ENCODE peak calls at places on chromosomes 4 and X, in eight cellular contexts. S, H, X, F, V, M, Q and Y are unnamed samples.

GRCh38 chr4:113349400-113349799 is 299.9 kb downstream of the ANK2 start:
- DNase-seq in F (no peak), Q (no peak), X (no peak), V (no peak), H (no peak), M (no peak), S (peak; percentile 77), Y (no peak)

GRCh38 chr4:56130609-56131150 is 181.9 kb downstream of the CEP135 start:
- DNase-seq in M (no peak), Q (no peak), H (no peak), V (no peak), F (no peak), X (no peak), S (no peak), Y (no peak)

GRCh38 chr4:151804821-151805220 is 44.0 kb upstream of the GATB start:
- DNase-seq in X (no peak), F (no peak), V (no peak), M (no peak), Q (no peak), S (no peak), H (no peak), Y (no peak)

GRCh38 chr4:106893903-106894302 is 142.2 kb downstream of the DKK2 start:
- DNase-seq in V (no peak), M (no peak), S (no peak), F (no peak), H (no peak), X (no peak), Q (no peak), Y (no peak)

GRCh38 chr4:945274-946102 is 13.2 kb downstream of the TMEM175 start:
- DNase-seq in F (no peak), X (no peak), Q (no peak), H (no peak), S (no peak), V (no peak), M (no peak), Y (no peak)

GRCh38 chr4:1862961-1863296 is 7.0 kb upstream of the LETM1 start:
- DNase-seq in X (no peak), H (no peak), S (no peak), M (no peak), V (no peak), F (no peak), Q (no peak), Y (no peak)

GRCh38 chr4:105845559-105845958 is 49.7 kb upstream of the NPNT start:
- DNase-seq in V (no peak), S (no peak), F (no peak), X (no peak), M (no peak), Q (no peak), H (no peak), Y (no peak)

GRCh38 chr4:8402640-8403039 is 37.9 kb downstream of the ACOX3 start:
- DNase-seq in S (peak; percentile 62), F (no peak), V (no peak), M (no peak), Q (no peak), H (no peak), X (no peak), Y (no peak)

GRCh38 chrX:9342581-9343051 is 122.2 kb upstream of the TBL1X start:
- DNase-seq in F (peak; percentile 61), S (peak; percentile 77), Q (no peak), H (peak; percentile 83), V (no peak), M (peak; percentile 60), X (peak; percentile 85), Y (peak; percentile 41)

GRCh38 chrX:109841869-109842579 is 109.0 kb upstream of the ACSL4 start:
- DNase-seq in H (no peak), Q (no peak), M (no peak), F (no peak), X (no peak), V (no peak), S (peak; percentile 32), Y (no peak)

GRCh38 chr4:86543560-86544312 is 50.4 kb upstream of the PTPN13 start:
- DNase-seq in F (no peak), X (no peak), M (no peak), Q (no peak), S (no peak), H (no peak), V (no peak), Y (no peak)

GRCh38 chrX:57595381-57595811 is 3.6 kb downstream of the ZXDB start:
- DNase-seq in S (peak; percentile 66), M (no peak), Q (peak; percentile 44), H (no peak), F (no peak), X (no peak), V (no peak), Y (no peak)

GRCh38 chr4:54172156-54172555 is 56.9 kb upstream of the PDGFRA start:
- DNase-seq in H (no peak), Q (no peak), V (no peak), S (no peak), X (no peak), F (no peak), M (no peak), Y (no peak)

GRCh38 chrX:38882894-38883620 is 81.8 kb downstream of the MID1IP1 start:
- DNase-seq in H (peak; percentile 36), F (no peak), M (no peak), X (no peak), S (peak; percentile 82), V (no peak), Q (peak; percentile 71), Y (no peak)

GRCh38 chr4:174199735-174200134 is 83.7 kb downstream of the FBXO8 start:
- DNase-seq in V (no peak), H (no peak), Q (no peak), F (no peak), M (no peak), S (no peak), X (no peak), Y (no peak)

GRCh38 chrX:69232945-69233344 is 67.7 kb upstream of the PJA1 start:
- DNase-seq in H (no peak), F (no peak), X (no peak), M (no peak), Q (no peak), V (no peak), S (no peak), Y (no peak)

GRCh38 chrX:95290455-95290854 is 1394.2 kb upstream of the DIAPH2 start:
- DNase-seq in X (peak; percentile 62), M (no peak), H (no peak), Q (no peak), F (no peak), S (no peak), V (no peak), Y (no peak)

GRCh38 chr4:121943941-121944340 is 7.9 kb downstream of the TRPC3 start:
- DNase-seq in Q (no peak), V (no peak), H (no peak), M (peak; percentile 73), S (no peak), X (peak; percentile 58), F (no peak), Y (no peak)

GRCh38 chr4:6200011-6200921 is at the start of gene JAKMIP1:
- DNase-seq in M (peak; percentile 94), V (peak; percentile 78), Q (no peak), F (peak; percentile 79), H (peak; percentile 87), S (peak; percentile 47), X (peak; percentile 54), Y (peak; percentile 79)

GRCh38 chrX:8364369-8365141 is 100.1 kb upstream of the VCX3B start:
- DNase-seq in V (no peak), X (peak; percentile 80), Q (no peak), M (peak; percentile 47), F (no peak), H (peak; percentile 37), S (no peak), Y (no peak)

GRCh38 chr4:177583000-177583399 is 140.8 kb upstream of the AGA start:
- DNase-seq in M (no peak), X (no peak), Q (no peak), F (no peak), S (no peak), H (no peak), V (no peak), Y (no peak)

GRCh38 chrX:31929366-31929765 is 857.5 kb upstream of the FTHL17 start:
- DNase-seq in M (no peak), X (no peak), S (no peak), V (no peak), F (no peak), H (no peak), Q (no peak), Y (no peak)

GRCh38 chr4:105624530-105624929 is 72.1 kb downstream of the ARHGEF38 start:
- DNase-seq in Q (peak; percentile 10), X (no peak), M (no peak), H (peak; percentile 80), F (no peak), V (no peak), S (peak; percentile 5), Y (no peak)

GRCh38 chr4:139951051-139951450 is 202.9 kb downstream of the MAML3 start:
- DNase-seq in V (no peak), M (no peak), H (no peak), F (no peak), Q (no peak), S (no peak), X (no peak), Y (no peak)

GRCh38 chrX:21764043-21764442 is 6.1 kb upstream of the SMPX start:
- DNase-seq in F (no peak), M (no peak), H (no peak), Q (no peak), V (no peak), S (no peak), X (no peak), Y (no peak)